ENCODE peak calls at places on chromosomes 13 and 19, in five cellular contexts. K is stomach; S is breast epithelium; U is naive thymus-derived CD4-positive, alpha-beta T cell; R is fibroblast of lung. Y is an unnamed sample. For H3K4me1, the result is how much of the 10 kb centered on the place peaks cover.

GRCh38 chr13:30580852-30581502 is 36.7 kb upstream of the USPL1 start:
- DNase-seq in U (no peak), R (no peak), S (no peak), K (no peak), Y (no peak)

GRCh38 chr13:23516706-23517105 is 53.5 kb upstream of the TNFRSF19 start:
- DNase-seq in U (no peak), R (peak), K (no peak), S (no peak), Y (peak)

GRCh38 chr13:76019421-76020044 is 383.4 kb downstream of the LMO7 start:
- DNase-seq in U (no peak), S (no peak), K (no peak), R (peak), Y (no peak)

GRCh38 chr19:50897612-50898011 is 13.6 kb downstream of the KLK4 start:
- DNase-seq in K (no peak), S (no peak), U (no peak), R (no peak), Y (no peak)

GRCh38 chr19:18009412-18010066 is 1.6 kb downstream of the ARRDC2 start:
- DNase-seq in U (no peak), S (no peak), R (peak), K (no peak), Y (no peak)

GRCh38 chr19:3499738-3500428 is 591 bp downstream of the DOHH start:
- DNase-seq in R (no peak), S (no peak), K (no peak), U (no peak), Y (peak)

GRCh38 chr19:51064534-51065220 is at the start of gene KLK13:
- DNase-seq in U (no peak), R (no peak), K (peak), S (peak), Y (no peak)

GRCh38 chr13:46894534-46894906 is 2.3 kb downstream of the HTR2A start:
- DNase-seq in R (peak), K (no peak), S (no peak), U (no peak), Y (no peak)

GRCh38 chr13:111203742-111204386 is 88.8 kb downstream of the ARHGEF7 start:
- DNase-seq in U (no peak), S (no peak), R (no peak), K (no peak), Y (no peak)

GRCh38 chr13:39597828-39598227 is 5.2 kb downstream of the LHFPL6 start:
- DNase-seq in S (no peak), R (no peak), U (no peak), K (no peak), Y (peak)

GRCh38 chr19:23415561-23416191 is 20.4 kb upstream of the ZNF91 start:
- DNase-seq in U (peak), S (no peak), R (peak), K (no peak), Y (no peak)

GRCh38 chr19:918481-919156 is 1.5 kb downstream of the KISS1R start:
- DNase-seq in U (no peak), K (no peak), S (no peak), R (no peak), Y (no peak)

GRCh38 chr19:916645-917322 is 349 bp upstream of the KISS1R start:
- DNase-seq in K (no peak), U (no peak), R (no peak), S (no peak), Y (no peak)

GRCh38 chr19:917323-918151 is at the start of gene KISS1R:
- DNase-seq in K (peak), U (no peak), S (no peak), R (no peak), Y (peak)

GRCh38 chr19:919157-920050 is 2.3 kb downstream of the KISS1R start:
- DNase-seq in U (peak), K (no peak), S (no peak), R (no peak), Y (no peak)

GRCh38 chr19:918152-918437 is 962 bp downstream of the KISS1R start:
- DNase-seq in U (no peak), R (no peak), K (no peak), S (no peak), Y (no peak)
- H3K4me1 ChIP-seq in U (under half), R (under half), K (under half), S (under half), Y (under half)

DNA sequence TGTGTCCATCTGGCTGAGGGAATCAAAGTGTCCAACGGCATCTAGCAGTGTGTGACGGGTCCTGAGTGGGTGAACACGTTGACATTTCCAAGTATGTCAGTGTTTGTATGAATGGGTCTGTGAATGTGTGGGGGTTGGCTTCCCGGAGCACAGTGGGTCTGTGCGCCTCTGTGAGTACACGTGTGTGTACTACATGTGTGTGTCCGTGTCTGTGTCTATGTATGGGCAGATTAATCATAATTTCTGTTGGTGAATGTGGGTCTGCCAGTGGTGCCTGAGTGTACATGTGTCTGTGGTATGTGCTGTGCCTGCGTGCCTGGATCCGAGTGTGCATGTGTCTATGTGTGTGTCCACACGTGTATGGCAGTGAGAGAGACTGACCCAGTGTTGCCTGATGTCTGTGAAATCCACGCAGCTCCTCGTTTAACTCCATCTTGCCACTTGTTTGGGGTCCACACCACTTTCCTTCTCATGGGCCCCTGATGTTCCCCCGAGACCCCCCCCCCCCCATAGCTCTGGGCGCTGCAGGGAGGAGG is 5.4 kb downstream of the CCDC8 start:
- DNase-seq in K (no peak), R (no peak), U (no peak), S (no peak), Y (no peak)
- H3K4me3 ChIP-seq in K (no peak), R (no peak), U (no peak), S (peak), Y (no peak)

DNA sequence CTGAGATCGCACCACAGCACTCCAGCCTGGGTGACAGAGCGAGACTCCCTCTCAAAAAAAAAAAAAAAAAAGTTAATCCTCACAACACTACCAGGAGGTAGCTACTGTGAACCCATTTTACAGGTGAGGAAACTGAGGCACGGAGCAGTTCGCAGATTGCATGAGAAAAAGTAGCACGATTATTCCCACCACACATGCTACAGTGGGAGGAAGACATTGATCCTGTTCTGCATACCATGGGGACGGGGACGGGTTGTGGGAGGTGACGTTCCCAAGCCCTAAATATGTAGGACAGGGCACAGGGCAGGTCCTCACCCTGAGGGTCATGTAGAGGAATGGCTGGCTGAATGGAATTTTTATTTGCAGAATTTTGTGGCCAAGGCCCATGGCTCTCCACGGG is 23.7 kb downstream of the CLEC17A start:
- DNase-seq in U (no peak), K (no peak), S (no peak), R (no peak), Y (no peak)
- H3K4me1 ChIP-seq in U (under half), K (under half), S (under half), R (under half), Y (under half)

DNA sequence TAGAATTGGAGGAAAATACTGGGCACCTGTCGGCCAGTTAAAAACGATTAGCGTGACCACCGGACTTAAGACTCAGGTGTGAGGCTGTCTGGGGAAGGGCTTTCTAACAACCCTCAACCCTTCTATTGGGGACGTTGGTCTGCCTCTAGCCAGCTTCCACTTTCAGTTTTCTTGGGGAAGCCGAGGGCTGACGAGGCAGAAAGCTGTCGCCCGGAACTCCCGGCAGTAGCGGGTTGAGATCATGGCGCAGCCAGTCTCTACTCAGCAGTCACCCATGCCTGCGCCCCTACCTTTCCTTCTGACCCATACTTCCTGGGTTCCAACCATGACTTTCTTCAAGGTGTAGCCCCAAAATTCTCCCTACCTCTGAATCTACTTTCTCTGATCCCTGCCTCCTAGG is 1424.1 kb downstream of the SLITRK1 start:
- DNase-seq in K (no peak), R (no peak), S (no peak), U (no peak), Y (no peak)
- H3K4me3 ChIP-seq in K (no peak), R (no peak), S (no peak), U (no peak), Y (no peak)

DNA sequence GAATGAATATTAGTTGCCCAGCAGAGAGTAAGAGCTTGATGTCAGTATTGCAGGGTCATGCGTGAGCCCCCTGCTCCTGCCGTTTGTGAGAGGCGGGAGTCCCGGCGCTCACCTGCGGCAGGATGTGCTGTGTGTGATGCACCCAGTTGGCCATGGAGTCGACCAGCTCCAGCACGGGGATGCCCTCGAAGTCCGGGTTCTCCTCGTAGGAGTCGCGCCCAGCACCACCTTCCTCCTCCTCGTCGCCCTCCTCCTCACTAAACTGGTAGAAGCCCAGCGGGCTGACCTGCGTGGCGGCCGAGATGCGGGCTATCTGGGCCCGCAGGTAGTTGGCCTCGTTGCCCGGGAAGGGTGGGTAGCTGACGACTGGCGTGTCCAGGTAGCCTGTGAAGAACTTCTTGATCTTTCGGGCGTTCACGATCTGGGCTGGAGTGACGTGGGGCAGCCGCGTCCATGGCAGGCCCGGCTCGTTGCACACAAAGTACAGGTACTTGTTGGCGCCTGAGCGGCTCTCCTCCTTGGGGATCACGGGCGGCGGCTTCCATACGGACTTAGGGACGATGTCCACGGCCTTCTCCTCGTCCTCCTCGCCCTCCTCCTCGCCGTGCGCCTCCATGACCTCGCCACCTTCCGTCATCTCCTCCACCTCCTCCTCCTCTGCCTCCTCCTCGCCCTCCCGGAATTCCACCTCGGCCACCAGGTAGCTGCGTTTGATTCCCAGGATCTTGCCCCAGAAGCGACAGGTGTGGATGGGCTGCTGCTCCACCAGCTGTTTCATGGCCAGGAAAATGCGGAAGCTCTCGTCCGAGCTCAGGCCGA is 10.8 kb downstream of the RSPH6A start:
- DNase-seq in U (no peak), S (no peak), K (no peak), R (no peak), Y (no peak)
- H3K4me1 ChIP-seq in U (under half), S (under half), K (under half), R (under half), Y (under half)

DNA sequence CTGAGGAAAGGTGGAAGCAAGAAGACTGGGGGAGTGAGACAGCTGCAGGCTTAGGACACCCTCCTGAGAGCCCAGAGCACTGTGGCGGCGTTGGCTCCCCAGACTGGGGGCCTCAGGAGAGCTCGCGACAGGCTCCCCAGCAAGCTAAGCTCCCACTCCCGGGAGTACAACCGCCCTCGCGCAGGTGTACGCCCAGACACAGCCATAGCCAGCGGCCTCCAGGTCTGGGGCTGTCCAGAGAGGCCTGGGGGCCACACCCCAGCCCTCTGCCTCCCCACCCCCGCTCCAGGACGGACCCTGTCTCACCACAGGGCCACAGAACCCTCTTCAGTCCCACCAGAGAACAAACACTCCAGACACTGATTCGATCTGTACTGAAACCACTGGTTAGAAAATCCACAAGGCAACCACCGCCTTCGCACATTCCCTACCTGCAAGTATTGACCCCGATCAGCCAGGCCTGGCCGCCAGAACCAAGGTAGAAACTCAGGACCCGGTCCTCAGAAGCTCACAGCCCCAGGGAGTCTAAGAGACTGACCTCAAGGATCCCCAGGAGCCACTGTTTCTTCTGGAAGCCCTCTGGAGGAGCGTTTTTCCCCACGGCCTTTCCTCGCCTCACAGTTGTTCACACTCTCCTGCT is 16.3 kb downstream of the ZIC5 start:
- DNase-seq in S (no peak), U (no peak), R (no peak), K (no peak), Y (no peak)
- H3K4me3 ChIP-seq in S (no peak), U (no peak), R (no peak), K (no peak), Y (peak)

DNA sequence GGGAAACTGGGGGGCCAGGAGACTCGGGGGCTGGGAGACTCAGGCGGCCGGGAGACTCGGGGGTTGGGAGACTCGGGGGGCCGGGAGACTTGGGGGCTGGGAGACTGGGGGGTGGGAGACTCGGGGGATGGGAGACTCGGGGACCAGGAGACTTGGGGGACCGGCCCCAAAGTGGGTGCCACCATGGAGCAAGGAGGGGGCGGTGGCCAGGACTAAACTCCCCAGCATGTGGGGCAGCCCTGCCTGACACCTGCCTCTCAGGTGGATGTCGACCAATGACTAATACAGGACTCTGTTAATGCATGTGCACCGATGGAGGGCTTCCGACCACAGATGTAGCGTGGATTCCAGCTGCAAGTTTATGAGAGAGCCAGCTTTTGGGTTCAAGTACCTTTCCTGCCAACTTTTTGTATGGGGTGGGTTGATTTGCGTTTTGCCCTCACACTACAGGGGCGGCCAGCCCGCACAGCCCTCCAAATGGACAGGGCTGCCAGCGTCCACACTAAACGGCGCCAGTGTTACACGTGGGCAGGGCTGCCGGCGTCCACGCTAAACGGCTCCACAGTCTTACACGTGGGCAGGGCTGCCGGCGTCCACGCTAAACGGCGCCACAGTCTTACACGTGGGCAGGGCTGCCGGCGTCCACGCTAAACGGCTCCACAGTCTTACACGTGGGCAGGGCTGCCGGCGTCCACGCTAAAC is 62.2 kb downstream of the RASA3 start:
- DNase-seq in S (no peak), K (no peak), R (no peak), U (no peak), Y (no peak)
- H3K4me1 ChIP-seq in S (under half), K (under half), R (under half), U (under half), Y (under half)

GRCh38 chr19:43331435-43332010 is 22.0 kb upstream of the CD177 start:
- DNase-seq in U (no peak), S (no peak), R (no peak), K (no peak), Y (no peak)
- H3K4me3 ChIP-seq in U (no peak), S (no peak), R (no peak), K (no peak), Y (no peak)

GRCh38 chr19:54206030-54206830 is 5.6 kb downstream of the RPS9 start:
- DNase-seq in K (no peak), U (no peak), S (no peak), R (no peak), Y (no peak)
- H3K4me1 ChIP-seq in K (half or more), U (half or more), S (under half), R (under half), Y (half or more)

DNA sequence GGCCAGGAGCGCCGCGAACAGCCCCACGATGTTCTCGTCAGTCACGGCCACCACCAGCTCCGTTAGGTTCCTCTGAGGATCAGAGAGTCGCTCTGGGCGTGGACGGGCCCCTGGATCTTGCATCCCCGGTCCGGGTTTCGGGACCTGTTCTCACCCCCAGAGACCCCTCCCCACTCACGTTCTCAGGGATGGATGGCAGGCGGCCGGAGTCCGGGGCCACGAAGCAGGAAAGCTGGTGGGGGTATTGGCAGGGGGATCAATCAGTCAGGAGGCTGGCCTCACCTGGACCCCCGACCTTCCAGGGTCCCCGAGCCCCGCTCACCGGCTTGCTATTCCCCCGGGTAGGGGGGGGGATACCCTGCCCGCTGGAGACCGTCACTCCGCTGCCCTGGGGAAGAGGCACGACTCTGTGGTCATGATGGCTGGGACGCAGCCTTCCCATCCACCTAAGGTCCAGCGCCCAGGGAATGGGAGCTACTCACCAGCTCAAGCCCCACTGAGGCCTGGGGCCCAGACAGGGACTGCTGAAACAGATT is 4.6 kb downstream of the DENND1C start:
- DNase-seq in S (no peak), U (no peak), K (no peak), R (no peak), Y (no peak)
- H3K4me3 ChIP-seq in S (peak), U (no peak), K (peak), R (no peak), Y (no peak)